ENCODE peak calls at places on chromosomes 1 and 21, in six cellular contexts. I is RWPE1, H is cardiac fibroblast, P is ascending aorta, T is SK-N-SH, K is PC-3. E is an unnamed sample.

GRCh38 chr1:232172556-232172955 is 457.4 kb downstream of the SIPA1L2 start:
- DNase-seq in I (no peak), H (no peak), P (no peak), T (no peak), K (no peak), E (no peak)

GRCh38 chr21:44434568-44434925 is 20.8 kb upstream of the LRRC3 start:
- DNase-seq in I (no peak), H (no peak), P (no peak), T (no peak), K (no peak), E (no peak)

GRCh38 chr21:43944181-43944633 is 67.9 kb upstream of the TRAPPC10 start:
- DNase-seq in I (no peak), H (no peak), P (no peak), T (no peak), K (no peak), E (no peak)

GRCh38 chr1:55234016-55234415 is 18.9 kb upstream of the USP24 start:
- DNase-seq in I (no peak), H (peak; percentile 33), P (no peak), T (no peak), K (peak; percentile 37), E (peak; percentile 56)

GRCh38 chr1:11042995-11043874 is 3.8 kb downstream of the MASP2 start:
- DNase-seq in I (no peak), H (no peak), P (no peak), T (no peak), K (no peak), E (no peak)

GRCh38 chr1:157878059-157878458 is 36.5 kb upstream of the CD5L start:
- DNase-seq in I (peak; percentile 33), H (peak; percentile 52), P (no peak), T (peak; percentile 0), K (peak; percentile 67), E (peak; percentile 74)

GRCh38 chr1:17207046-17207445 is 2.1 kb downstream of the PADI1 start:
- DNase-seq in I (no peak), H (no peak), P (no peak), T (no peak), K (no peak), E (no peak)

GRCh38 chr1:224539971-224540370 is 76.1 kb upstream of the CNIH3 start:
- DNase-seq in I (no peak), H (no peak), P (no peak), T (no peak), K (no peak), E (no peak)

GRCh38 chr1:31830511-31830910 is 14.7 kb upstream of the SPOCD1 start:
- DNase-seq in I (no peak), H (no peak), P (no peak), T (no peak), K (no peak), E (no peak)

GRCh38 chr21:40568756-40569155 is 278.2 kb downstream of the DSCAM start:
- DNase-seq in I (no peak), H (no peak), P (no peak), T (no peak), K (no peak), E (no peak)

GRCh38 chr1:215749423-215749822 is 182.3 kb downstream of the KCTD3 start:
- DNase-seq in I (peak; percentile 8), H (peak; percentile 3), P (no peak), T (no peak), K (peak; percentile 93), E (no peak)

DNA sequence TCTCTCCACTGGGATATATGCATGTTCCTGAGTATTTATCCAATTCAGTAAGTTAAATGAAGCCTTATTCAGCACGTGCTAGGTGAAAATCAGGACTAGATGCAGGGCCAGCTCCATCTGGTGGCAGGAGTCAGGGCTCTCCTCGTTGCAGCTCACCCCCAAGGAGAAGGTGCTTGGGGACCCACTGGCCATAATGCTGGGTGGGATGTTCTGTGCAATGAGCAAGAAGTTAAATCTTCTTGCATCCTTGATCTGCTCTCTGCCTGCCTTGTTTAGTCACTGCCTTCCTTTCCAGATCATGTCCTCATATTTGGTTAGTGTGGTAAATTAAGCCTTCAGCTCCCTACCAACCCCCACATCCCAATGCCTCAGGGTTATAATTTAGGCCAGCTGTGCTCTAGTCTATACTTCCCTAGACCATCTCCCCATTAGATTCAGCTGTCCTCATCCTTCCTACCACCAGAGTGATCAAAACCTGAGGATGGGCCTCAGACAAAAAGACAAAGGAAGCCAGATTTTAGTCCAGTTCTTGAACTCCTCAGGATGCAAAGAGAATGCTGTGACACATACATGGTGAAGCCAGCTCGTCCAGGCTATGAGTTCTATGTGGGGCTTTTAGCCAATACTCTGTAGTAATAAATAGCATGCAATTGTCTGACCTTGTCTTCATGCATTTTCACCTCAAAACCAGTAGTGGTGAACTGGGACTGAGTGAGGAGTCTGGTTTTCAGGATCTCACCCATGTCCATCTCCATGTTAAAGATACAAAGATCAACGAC is 55.9 kb downstream of the SEC16B start:
- DNase-seq in I (peak; percentile 45), H (peak; percentile 41), P (no peak), T (peak; percentile 16), K (peak; percentile 22), E (peak; percentile 48)
- TF ChIP-seq CTCF in I (no peak), H (peak; percentile 61), P (no peak), T (peak; percentile 47), K (peak; percentile 60), E (peak; percentile 48)

DNA sequence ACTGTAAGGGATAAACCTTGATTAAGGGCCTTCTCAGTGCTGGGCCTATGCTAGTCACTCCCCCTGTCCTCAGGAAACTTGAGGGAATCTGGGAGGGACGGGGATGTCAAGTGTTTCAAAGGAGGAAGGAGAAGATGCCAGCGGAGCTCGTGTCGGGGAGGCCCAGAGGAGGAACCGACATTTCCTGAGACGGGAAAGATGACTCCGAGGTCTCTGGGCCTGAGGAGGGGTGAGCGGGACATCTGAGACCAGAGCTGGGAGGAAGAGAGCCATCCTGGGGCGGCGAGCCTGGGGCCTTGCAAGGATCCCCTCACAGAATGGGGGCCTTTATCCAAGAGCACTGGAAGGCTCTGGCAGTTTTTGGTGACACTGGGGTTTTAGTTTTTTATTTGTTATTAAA is 10.4 kb downstream of the SLC66A1 start:
- DNase-seq in I (no peak), H (no peak), P (no peak), T (no peak), K (no peak), E (no peak)
- TF ChIP-seq CTCF in I (no peak), H (no peak), P (no peak), T (no peak), K (no peak), E (no peak)

GRCh38 chr1:107480548-107480947 is 339.7 kb downstream of the NTNG1 start:
- DNase-seq in I (no peak), H (no peak), P (no peak), T (peak; percentile 85), K (no peak), E (no peak)
- TF ChIP-seq CTCF in I (no peak), H (no peak), P (no peak), T (no peak), K (no peak), E (no peak)

GRCh38 chr1:222127096-222127495 is 385.2 kb upstream of the DUSP10 start:
- DNase-seq in I (no peak), H (no peak), P (no peak), T (no peak), K (no peak), E (no peak)

GRCh38 chr1:222127526-222128152 is 385.8 kb upstream of the DUSP10 start:
- DNase-seq in I (no peak), H (no peak), P (no peak), T (no peak), K (no peak), E (no peak)

GRCh38 chr1:222129041-222129440 is 387.2 kb upstream of the DUSP10 start:
- DNase-seq in I (no peak), H (no peak), P (no peak), T (no peak), K (no peak), E (no peak)

GRCh38 chr1:222126052-222126451 is 384.2 kb upstream of the DUSP10 start:
- DNase-seq in I (no peak), H (no peak), P (no peak), T (no peak), K (no peak), E (no peak)

GRCh38 chr1:222124602-222125001 is 382.7 kb upstream of the DUSP10 start:
- DNase-seq in I (no peak), H (no peak), P (no peak), T (no peak), K (peak; percentile 32), E (peak; percentile 64)
- TF ChIP-seq CTCF in I (no peak), H (peak; percentile 37), P (no peak), T (peak; percentile 33), K (peak; percentile 83), E (peak; percentile 58)

GRCh38 chr1:26284597-26285351 is 4.9 kb downstream of the SH3BGRL3 start:
- DNase-seq in I (peak; percentile 90), H (peak; percentile 89), P (peak; percentile 77), T (peak; percentile 84), K (peak; percentile 97), E (peak; percentile 89)

GRCh38 chr1:26287033-26287711 is 7.3 kb downstream of the SH3BGRL3 start:
- DNase-seq in I (no peak), H (no peak), P (no peak), T (no peak), K (no peak), E (no peak)

GRCh38 chr1:26283871-26284596 is 4.1 kb downstream of the SH3BGRL3 start:
- DNase-seq in I (no peak), H (no peak), P (no peak), T (no peak), K (no peak), E (no peak)

GRCh38 chr1:26286064-26286416 is 6.2 kb downstream of the SH3BGRL3 start:
- DNase-seq in I (no peak), H (no peak), P (no peak), T (no peak), K (no peak), E (no peak)

DNA sequence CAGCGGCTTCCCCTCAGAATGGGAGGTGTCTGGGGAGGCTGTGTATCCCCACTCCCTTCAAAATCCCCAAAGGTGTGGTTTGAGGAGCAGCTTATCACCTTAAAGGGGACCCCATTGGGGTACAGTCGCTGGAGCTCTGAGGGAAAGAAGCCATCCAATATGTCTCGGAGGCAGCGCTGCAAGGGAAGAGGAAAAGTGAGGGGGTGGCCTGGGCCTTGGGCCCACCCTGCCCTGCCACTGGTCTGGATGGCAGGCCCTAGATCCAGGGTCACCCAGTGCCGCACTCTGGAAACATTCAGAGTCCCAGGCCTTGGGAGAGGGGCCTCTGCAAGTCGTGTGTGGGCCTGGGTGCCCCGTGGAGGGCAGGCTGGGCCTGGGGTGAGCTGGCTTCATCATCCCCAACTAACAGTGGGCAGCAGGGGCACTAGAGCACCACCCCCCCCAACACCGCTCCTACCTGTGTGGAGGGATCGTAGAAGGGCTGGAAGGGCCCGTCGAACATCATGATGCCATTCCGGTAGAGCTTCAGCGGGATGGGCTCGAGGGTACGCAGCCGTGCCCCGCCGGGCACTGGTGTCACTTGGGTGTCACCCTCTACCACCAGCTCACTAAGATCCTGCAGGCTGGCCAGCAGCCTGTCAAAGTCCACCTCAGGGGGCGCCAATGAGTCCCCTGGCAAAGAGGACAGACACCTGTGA is 5.6 kb downstream of the SH3BGRL3 start:
- DNase-seq in I (no peak), H (no peak), P (no peak), T (peak; percentile 74), K (peak; percentile 62), E (peak; percentile 49)
- TF ChIP-seq CTCF in I (no peak), H (peak; percentile 48), P (peak; percentile 14), T (peak; percentile 54), K (peak; percentile 68), E (peak; percentile 33)

GRCh38 chr1:21669287-21670058 is at the start of gene RAP1GAP:
- DNase-seq in I (no peak), H (peak; percentile 33), P (no peak), T (peak; percentile 86), K (no peak), E (no peak)
- TF ChIP-seq CTCF in I (no peak), H (peak; percentile 1), P (no peak), T (no peak), K (no peak), E (no peak)

E was measured in MCF 10A.